ENCODE peak calls at places on chromosomes 7 and 10, in seven cellular contexts. C is lung, B is adrenal gland, T is M059J, K is caudate nucleus, R is NCI-H748 treated with DMSO at 0.1 percent for 48 hours, L is GM12865. A is an unnamed sample.

GRCh38 chr7:44167920-44168319 is 21.3 kb downstream of the GCK start:
- DNase-seq in C (no peak), B (no peak), T (no peak), K (no peak), R (no peak), L (peak; percentile 20), A (no peak)

GRCh38 chr10:10327934-10328333 is 689.7 kb upstream of the CELF2 start:
- DNase-seq in C (no peak), B (no peak), T (no peak), K (no peak), R (no peak), L (no peak), A (no peak)

GRCh38 chr7:37065779-37066271 is 341.5 kb upstream of the AOAH start:
- DNase-seq in C (no peak), B (no peak), T (peak; percentile 77), K (no peak), R (no peak), L (peak; percentile 70), A (no peak)

GRCh38 chr7:27151945-27152815 is at the start of gene HOXA3:
- DNase-seq in C (no peak), B (peak; percentile 54), T (peak; percentile 69), K (no peak), R (no peak), L (no peak), A (no peak)

GRCh38 chr7:33986951-33987948 is 81.9 kb downstream of the BMPER start:
- DNase-seq in C (peak; percentile 66), B (no peak), T (peak; percentile 99), K (peak; percentile 58), R (no peak), L (no peak), A (no peak)

GRCh38 chr7:78959471-78959870 is 494.0 kb downstream of the MAGI2 start:
- DNase-seq in C (no peak), B (no peak), T (peak; percentile 60), K (no peak), R (no peak), L (no peak), A (no peak)

GRCh38 chr10:22986771-22987542 is 59.1 kb downstream of the ARMC3 start:
- DNase-seq in C (no peak), B (no peak), T (peak; percentile 25), K (no peak), R (peak; percentile 28), L (peak; percentile 45), A (peak; percentile 25)

GRCh38 chr7:56218510-56218909 is 102.3 kb upstream of the NUPR2 start:
- DNase-seq in C (no peak), B (no peak), T (no peak), K (no peak), R (no peak), L (no peak), A (no peak)

GRCh38 chr7:79984210-79984609 is 150.4 kb upstream of the GNAI1 start:
- DNase-seq in C (no peak), B (no peak), T (peak; percentile 72), K (no peak), R (no peak), L (no peak), A (no peak)

GRCh38 chr7:94403546-94403945 is 8.9 kb downstream of the COL1A2 start:
- DNase-seq in C (no peak), B (no peak), T (no peak), K (no peak), R (no peak), L (no peak), A (no peak)

GRCh38 chr10:71306951-71307350 is 12.1 kb upstream of the SLC29A3 start:
- DNase-seq in C (no peak), B (no peak), T (no peak), K (no peak), R (no peak), L (no peak), A (no peak)

GRCh38 chr7:87878208-87878735 is 2.0 kb downstream of the DBF4 start:
- DNase-seq in C (no peak), B (no peak), T (peak; percentile 5), K (no peak), R (no peak), L (no peak), A (no peak)

GRCh38 chr7:157941210-157941609 is 604.4 kb downstream of the DNAJB6 start:
- DNase-seq in C (no peak), B (no peak), T (no peak), K (no peak), R (no peak), L (no peak), A (no peak)

GRCh38 chr10:71273506-71273905 is 45.6 kb upstream of the SLC29A3 start:
- DNase-seq in C (no peak), B (no peak), T (no peak), K (no peak), R (no peak), L (no peak), A (no peak)

GRCh38 chr10:122780391-122780790 is 65.3 kb downstream of the CUZD1 start:
- DNase-seq in C (no peak), B (no peak), T (peak; percentile 83), K (no peak), R (no peak), L (no peak), A (no peak)